ENCODE peak calls at places on chromosomes 16 and 17, in seven cellular contexts. W is esophagus squamous epithelium, K is AG04450, T is transverse colon, L is sigmoid colon, D is IMR-90, Y is body of pancreas. Z is an unnamed sample.

GRCh38 chr17:9435165-9435564 is 140.5 kb downstream of the STX8 start:
- DNase-seq in W (no peak), K (no peak), T (no peak), L (no peak), D (no peak), Y (no peak), Z (no peak)

GRCh38 chr16:17313085-17313611 is 157.6 kb downstream of the XYLT1 start:
- DNase-seq in W (no peak), K (no peak), T (peak), L (peak), D (peak), Y (peak), Z (no peak)

GRCh38 chr17:59426031-59426430 is 94.6 kb downstream of the YPEL2 start:
- DNase-seq in W (no peak), K (no peak), T (no peak), L (no peak), D (no peak), Y (no peak), Z (no peak)

GRCh38 chr17:34827008-34827407 is 134.3 kb downstream of the CCT6B start:
- DNase-seq in W (no peak), K (no peak), T (peak), L (no peak), D (no peak), Y (no peak), Z (no peak)

GRCh38 chr17:34527908-34528470 is 51.4 kb upstream of the TMEM132E start:
- DNase-seq in W (no peak), K (no peak), T (no peak), L (no peak), D (no peak), Y (no peak), Z (no peak)

GRCh38 chr17:72222571-72222970 is 101.8 kb downstream of the SOX9 start:
- DNase-seq in W (no peak), K (no peak), T (peak), L (no peak), D (no peak), Y (no peak), Z (no peak)

GRCh38 chr17:68835061-68835460 is 120.1 kb downstream of the ABCA8 start:
- DNase-seq in W (no peak), K (peak), T (no peak), L (no peak), D (peak), Y (no peak), Z (no peak)

GRCh38 chr16:12186774-12187335 is 210.3 kb downstream of the SNX29 start:
- DNase-seq in W (no peak), K (no peak), T (no peak), L (no peak), D (peak), Y (no peak), Z (no peak)

GRCh38 chr17:80260791-80261158 is at the start of gene RNF213:
- DNase-seq in W (no peak), K (no peak), T (peak), L (no peak), D (no peak), Y (peak), Z (no peak)

GRCh38 chr17:56594528-56595418 is 1.3 kb downstream of the NOG start:
- DNase-seq in W (no peak), K (no peak), T (no peak), L (no peak), D (peak), Y (no peak), Z (no peak)

GRCh38 chr17:8468988-8469387 is 33.3 kb downstream of the NDEL1 start:
- DNase-seq in W (no peak), K (no peak), T (no peak), L (no peak), D (no peak), Y (no peak), Z (no peak)

GRCh38 chr16:70694088-70694487 is 8.2 kb upstream of the MTSS2 start:
- DNase-seq in W (no peak), K (peak), T (peak), L (no peak), D (peak), Y (no peak), Z (no peak)

GRCh38 chr16:70692130-70692470 is 6.2 kb upstream of the MTSS2 start:
- DNase-seq in W (no peak), K (no peak), T (no peak), L (no peak), D (no peak), Y (no peak), Z (no peak)

GRCh38 chr16:70694517-70695218 is 8.8 kb upstream of the MTSS2 start:
- DNase-seq in W (no peak), K (no peak), T (no peak), L (no peak), D (no peak), Y (no peak), Z (no peak)

GRCh38 chr16:70692481-70693203 is 6.8 kb upstream of the MTSS2 start:
- DNase-seq in W (no peak), K (no peak), T (no peak), L (no peak), D (no peak), Y (no peak), Z (no peak)

GRCh38 chr16:70693231-70693671 is 7.4 kb upstream of the MTSS2 start:
- DNase-seq in W (no peak), K (no peak), T (no peak), L (peak), D (no peak), Y (no peak), Z (peak)
- H3K4me3 ChIP-seq in W (no peak), K (no peak), T (no peak), L (no peak), D (no peak), Y (no peak), Z (no peak)

GRCh38 chr16:69712914-69713581 is 13.3 kb downstream of the NQO1 start:
- DNase-seq in W (no peak), K (no peak), T (no peak), L (no peak), D (no peak), Y (no peak), Z (no peak)
- TF ChIP-seq CTCF in W (no peak), K (no peak), T (no peak), L (no peak), D (no peak), Y (no peak), Z (no peak)

GRCh38 chr17:18896947-18897346 is 39.0 kb downstream of the PRPSAP2 start:
- DNase-seq in W (no peak), K (no peak), T (no peak), L (no peak), D (no peak), Y (no peak), Z (no peak)

GRCh38 chr17:18891541-18891940 is 33.6 kb downstream of the PRPSAP2 start:
- DNase-seq in W (no peak), K (no peak), T (no peak), L (no peak), D (no peak), Y (no peak), Z (no peak)

DNA sequence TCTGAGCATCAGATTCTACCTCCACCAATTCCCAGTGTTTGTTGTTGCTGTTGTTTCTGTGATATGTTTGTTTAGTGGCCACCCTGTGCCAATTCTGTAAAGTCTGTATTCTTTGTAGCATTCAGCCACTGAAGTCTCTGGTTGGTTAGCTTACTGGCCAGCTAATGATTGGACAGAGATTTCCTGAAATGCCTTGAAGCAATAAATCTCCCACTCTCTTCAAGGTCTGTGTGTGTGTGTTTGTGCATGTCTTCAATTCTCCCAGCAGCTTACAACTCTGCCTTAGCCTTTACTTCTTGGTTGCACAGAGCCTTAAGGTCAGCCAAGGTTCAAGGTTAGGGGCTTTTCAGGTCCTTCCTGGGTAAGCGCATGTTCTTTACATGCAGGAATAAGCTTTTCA is 38.2 kb downstream of the PRPSAP2 start:
- DNase-seq in W (no peak), K (no peak), T (no peak), L (no peak), D (no peak), Y (no peak), Z (no peak)
- H3K4me3 ChIP-seq in W (no peak), K (no peak), T (no peak), L (no peak), D (no peak), Y (no peak), Z (no peak)

GRCh38 chr17:41539071-41539492 is 11.0 kb upstream of the KRT19 start:
- DNase-seq in W (no peak), K (no peak), T (no peak), L (no peak), D (no peak), Y (no peak), Z (no peak)
- TF ChIP-seq CTCF in W (no peak), K (no peak), T (no peak), L (no peak), D (no peak), Y (no peak), Z (no peak)

DNA sequence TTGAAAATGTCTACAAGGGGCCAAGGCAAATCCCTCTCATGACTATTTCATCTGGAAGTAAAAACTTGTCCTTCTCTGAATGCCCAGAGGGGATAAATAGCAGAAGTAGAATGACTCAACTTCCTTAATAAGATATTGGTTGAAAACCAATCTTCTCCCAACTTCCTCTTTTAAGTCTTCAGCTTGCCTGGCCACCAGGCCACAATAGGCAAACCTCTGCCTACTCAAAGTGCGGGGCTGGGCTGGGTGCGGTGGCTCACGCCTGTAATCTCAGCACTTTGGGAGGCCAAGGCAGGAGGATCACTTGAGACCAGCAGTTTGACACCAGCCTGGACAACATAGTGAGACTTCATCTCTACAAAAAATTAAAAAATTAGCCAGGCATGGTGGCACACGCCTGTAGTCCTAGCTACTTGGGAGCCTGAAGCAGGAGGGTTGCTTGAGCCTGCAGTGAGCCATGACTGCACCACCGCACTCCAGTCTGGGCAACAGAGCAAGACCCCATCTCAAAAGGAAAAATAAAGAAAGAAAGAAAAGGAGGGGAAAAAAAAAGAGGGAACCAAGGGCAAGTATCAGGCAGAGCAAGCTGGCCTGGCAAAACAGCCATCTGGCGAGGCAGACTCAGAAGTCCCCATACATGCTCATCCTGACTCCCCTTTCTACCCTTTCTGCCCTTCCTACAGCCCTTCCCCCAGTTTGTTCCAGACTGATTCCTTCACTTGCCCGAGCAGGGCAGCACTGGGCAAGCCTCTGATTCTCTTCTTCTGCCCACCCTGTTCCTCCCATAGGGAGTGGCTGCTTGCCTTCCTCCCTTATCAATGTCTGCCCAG is 20.6 kb downstream of the MAP3K14 start:
- DNase-seq in W (no peak), K (no peak), T (peak), L (no peak), D (peak), Y (no peak), Z (no peak)
- H3K4me3 ChIP-seq in W (no peak), K (no peak), T (no peak), L (no peak), D (no peak), Y (no peak), Z (no peak)

DNA sequence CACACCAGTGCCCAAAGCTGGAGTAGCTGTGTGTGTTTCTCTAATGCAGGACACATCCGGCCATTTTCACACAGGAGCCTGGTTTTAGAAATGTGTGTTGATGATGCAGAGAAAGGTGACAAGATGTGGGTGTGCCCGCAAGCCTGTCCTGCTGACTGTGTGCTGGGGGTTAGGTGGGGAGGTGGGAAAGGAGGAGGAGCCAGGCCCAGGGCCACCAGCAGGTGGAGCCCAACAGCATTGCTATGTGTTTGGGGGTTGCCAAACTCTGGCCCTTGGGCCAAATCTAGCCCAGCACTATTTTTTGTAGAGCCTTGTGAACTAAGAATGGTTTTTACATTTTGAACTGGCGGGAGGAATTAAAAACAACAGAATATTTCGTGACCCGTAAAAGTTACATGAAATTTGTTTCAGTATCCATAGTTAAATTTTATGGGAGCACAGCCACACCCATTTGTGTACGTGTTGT is 61.7 kb upstream of the LGALS9 start:
- DNase-seq in W (no peak), K (no peak), T (no peak), L (no peak), D (peak), Y (peak), Z (no peak)
- TF ChIP-seq CTCF in W (no peak), K (peak), T (peak), L (no peak), D (peak), Y (no peak), Z (peak)

GRCh38 chr17:49573510-49574282 is 2.0 kb upstream of the NXPH3 start:
- DNase-seq in W (no peak), K (no peak), T (no peak), L (no peak), D (no peak), Y (no peak), Z (no peak)

GRCh38 chr17:49574283-49574892 is 1.3 kb upstream of the NXPH3 start:
- DNase-seq in W (no peak), K (no peak), T (no peak), L (no peak), D (no peak), Y (no peak), Z (no peak)

GRCh38 chr17:49576121-49576905 is 642 bp downstream of the NXPH3 start:
- DNase-seq in W (no peak), K (no peak), T (no peak), L (peak), D (peak), Y (peak), Z (no peak)

GRCh38 chr17:49575524-49576120 is at the start of gene NXPH3:
- DNase-seq in W (no peak), K (no peak), T (peak), L (peak), D (peak), Y (peak), Z (no peak)

DNA sequence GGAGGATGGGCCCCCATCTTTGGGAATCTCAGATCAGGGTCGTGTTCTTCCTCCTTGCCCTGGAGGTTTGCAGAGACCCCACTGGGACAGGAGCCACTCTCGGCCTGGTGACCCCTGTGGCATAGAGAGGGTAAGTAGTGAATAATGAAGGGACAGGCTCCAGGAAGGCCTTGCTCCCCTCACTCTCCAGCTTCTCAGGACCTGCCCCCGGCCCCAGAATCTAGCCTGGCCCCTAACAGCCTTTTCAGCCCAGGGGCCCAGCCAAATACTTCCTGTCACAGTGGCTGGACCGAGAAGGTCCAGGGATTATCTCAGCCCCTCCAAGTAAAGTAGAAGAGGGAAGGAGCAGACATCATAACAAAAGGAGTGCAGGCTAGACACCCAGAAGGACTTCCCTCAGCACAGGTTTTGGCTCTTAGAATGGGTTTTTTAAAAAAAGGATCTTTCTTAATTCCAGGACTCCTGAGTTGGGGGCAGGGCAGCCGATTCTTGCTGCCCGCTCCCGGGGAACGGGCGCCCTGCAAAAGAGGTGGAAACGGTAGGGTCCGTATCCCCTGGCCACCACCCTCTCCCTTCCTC is 637 bp upstream of the NXPH3 start:
- DNase-seq in W (no peak), K (no peak), T (no peak), L (no peak), D (no peak), Y (no peak), Z (no peak)
- H3K4me3 ChIP-seq in W (peak), K (no peak), T (peak), L (peak), D (no peak), Y (no peak), Z (peak)

Z was measured in retinal pigment epithelial cell.